ENCODE peak calls at places on chromosomes 11 and 22, in seven cellular contexts. C, L, K, U, T, Q and A are unnamed samples.

GRCh38 chr11:78147807-78148206 is 8.4 kb upstream of the ALG8 start:
- DNase-seq in Q (no peak), K (no peak), T (no peak), U (no peak), L (no peak), C (no peak), A (no peak)

GRCh38 chr22:36977401-36977861 is 41.8 kb downstream of the TST start:
- DNase-seq in Q (peak; percentile 20), L (peak; percentile 38), U (no peak), T (peak; percentile 30), C (peak; percentile 34), K (peak; percentile 73), A (peak; percentile 65)

GRCh38 chr11:80320765-80321164 is 879.9 kb upstream of the TENM4 start:
- DNase-seq in T (no peak), U (no peak), Q (no peak), K (no peak), L (no peak), C (peak; percentile 63), A (peak; percentile 8)

GRCh38 chr22:47090591-47091240 is 328.3 kb downstream of the TBC1D22A start:
- DNase-seq in L (no peak), C (no peak), K (peak; percentile 24), T (peak; percentile 22), U (no peak), Q (peak; percentile 39), A (no peak)

GRCh38 chr11:69466039-69466438 is 15.4 kb upstream of the LINC01488 start:
- DNase-seq in C (no peak), U (no peak), L (no peak), T (no peak), K (no peak), Q (no peak), A (no peak)

GRCh38 chr22:40387758-40388157 is 17.4 kb downstream of the SGSM3 start:
- DNase-seq in L (no peak), U (peak; percentile 58), K (no peak), Q (no peak), T (no peak), C (no peak), A (no peak)

GRCh38 chr11:34916014-34916809 is at the start of the genes APIP and PDHX:
- DNase-seq in K (peak; percentile 94), C (peak; percentile 99), Q (peak; percentile 97), L (peak; percentile 98), T (peak; percentile 99), U (peak; percentile 98), A (peak; percentile 91)

GRCh38 chr11:22778642-22779041 is 51.0 kb downstream of the SVIP start:
- DNase-seq in U (no peak), C (no peak), T (no peak), Q (no peak), L (no peak), K (no peak), A (peak; percentile 11)

GRCh38 chr22:32804823-32805585 is 3.5 kb downstream of the TIMP3 start:
- DNase-seq in U (no peak), C (no peak), L (no peak), T (no peak), Q (no peak), K (no peak), A (no peak)

GRCh38 chr11:116644201-116644947 is 128.4 kb downstream of the BUD13 start:
- DNase-seq in K (no peak), C (no peak), U (no peak), T (no peak), L (no peak), Q (no peak), A (no peak)

GRCh38 chr22:42720263-42721044 is at the start of gene A4GALT:
- DNase-seq in K (no peak), U (no peak), C (no peak), Q (no peak), T (no peak), L (no peak), A (no peak)

GRCh38 chr11:72758304-72758689 is 6.1 kb upstream of the ARAP1 start:
- DNase-seq in L (no peak), K (no peak), U (no peak), Q (no peak), C (peak; percentile 85), T (no peak), A (no peak)

GRCh38 chr11:107689317-107690202 is 22.3 kb downstream of the SLN start:
- DNase-seq in U (peak; percentile 50), K (peak; percentile 16), Q (peak; percentile 78), T (peak; percentile 23), C (peak; percentile 38), L (peak; percentile 71), A (peak; percentile 37)

GRCh38 chr11:71372693-71373657 is 75.2 kb downstream of the DHCR7 start:
- DNase-seq in Q (peak; percentile 56), C (peak; percentile 33), K (no peak), U (no peak), T (no peak), L (no peak), A (no peak)

GRCh38 chr11:64285885-64286800 is 495 bp downstream of the GPR137 start:
- DNase-seq in U (no peak), Q (no peak), K (peak; percentile 17), L (no peak), T (peak; percentile 40), C (peak; percentile 29), A (no peak)

GRCh38 chr11:66317766-66318575 is 1.1 kb upstream of the CD248 start:
- DNase-seq in L (no peak), K (peak; percentile 65), Q (peak; percentile 95), U (no peak), T (no peak), C (no peak), A (peak; percentile 94)

GRCh38 chr11:64237484-64237951 is 3.1 kb downstream of the VEGFB start:
- DNase-seq in L (no peak), T (peak; percentile 87), K (no peak), U (no peak), Q (no peak), C (no peak), A (no peak)

GRCh38 chr22:33984741-33985287 is 64.5 kb upstream of the LARGE1 start:
- DNase-seq in C (no peak), U (no peak), K (no peak), L (no peak), Q (no peak), T (no peak), A (no peak)

GRCh38 chr11:117837070-117837776 is 12.7 kb upstream of the FXYD2 start:
- DNase-seq in U (no peak), L (no peak), T (no peak), C (no peak), K (no peak), Q (no peak), A (no peak)

GRCh38 chr11:68296344-68297051 is 15.9 kb upstream of the LRP5 start:
- DNase-seq in U (no peak), L (no peak), T (no peak), C (no peak), Q (no peak), K (no peak), A (no peak)

GRCh38 chr11:34360056-34360455 is 2.2 kb upstream of the ABTB2 start:
- DNase-seq in L (no peak), U (no peak), K (no peak), C (no peak), T (no peak), Q (no peak), A (peak; percentile 50)

GRCh38 chr11:63961608-63962412 is 12.6 kb upstream of the COX8A start:
- DNase-seq in U (no peak), L (no peak), Q (peak; percentile 27), C (peak; percentile 22), K (peak; percentile 76), T (peak; percentile 73), A (peak; percentile 78)

GRCh38 chr11:34311126-34311525 is 46.7 kb downstream of the ABTB2 start:
- DNase-seq in K (no peak), L (no peak), T (no peak), C (no peak), U (no peak), Q (no peak), A (no peak)

GRCh38 chr22:48880749-48881148 is 946.9 kb downstream of the BRD1 start:
- DNase-seq in T (no peak), K (no peak), U (no peak), L (no peak), Q (no peak), C (no peak), A (no peak)

GRCh38 chr11:6402561-6402981 is 12.3 kb downstream of the SMPD1 start:
- DNase-seq in K (peak; percentile 76), T (no peak), C (peak; percentile 41), Q (no peak), U (no peak), L (no peak), A (peak; percentile 100)

GRCh38 chr22:27247691-27248434 is 553.7 kb downstream of the MN1 start:
- DNase-seq in L (no peak), T (no peak), U (no peak), C (no peak), K (no peak), Q (peak; percentile 93), A (peak; percentile 71)

GRCh38 chr11:123753110-123753509 is 1.2 kb downstream of the OR6X1 start:
- DNase-seq in K (no peak), Q (no peak), T (no peak), C (no peak), U (no peak), L (no peak), A (no peak)

GRCh38 chr11:115607621-115608191 is 103.5 kb upstream of the CADM1 start:
- DNase-seq in U (no peak), K (no peak), C (no peak), L (no peak), Q (no peak), T (no peak), A (no peak)

GRCh38 chr22:40411506-40411861 is 41.1 kb downstream of the SGSM3 start:
- DNase-seq in U (no peak), Q (no peak), L (no peak), C (no peak), K (no peak), T (no peak), A (no peak)

GRCh38 chr11:83691387-83692088 is 405.4 kb upstream of the CCDC90B start:
- DNase-seq in K (no peak), T (no peak), Q (peak; percentile 37), C (peak; percentile 21), L (no peak), U (no peak), A (no peak)

GRCh38 chr11:64210301-64211020 is 3.9 kb downstream of the FERMT3 start:
- DNase-seq in T (no peak), K (no peak), U (no peak), L (no peak), C (no peak), Q (no peak), A (no peak)

GRCh38 chr22:30564766-30565118 is 9.7 kb downstream of the GAL3ST1 start:
- DNase-seq in K (no peak), Q (no peak), L (no peak), T (no peak), C (no peak), U (no peak), A (no peak)

GRCh38 chr11:3128356-3129180 is 36.5 kb downstream of the OSBPL5 start:
- DNase-seq in C (no peak), K (no peak), Q (no peak), L (no peak), T (no peak), U (no peak), A (no peak)

GRCh38 chr11:126327280-126328000 is 23.6 kb downstream of the DCPS start:
- DNase-seq in U (no peak), L (no peak), Q (no peak), K (no peak), C (no peak), T (no peak), A (no peak)

GRCh38 chr22:35409783-35410662 is 10.1 kb downstream of the MCM5 start:
- DNase-seq in Q (no peak), U (no peak), C (no peak), K (peak; percentile 47), L (no peak), T (no peak), A (no peak)